ENCODE peak calls at places on chromosome 22, in four cellular contexts. One of them, this sample, is unnamed.

GRCh38 chr22:25763239-25763777 is 21.3 kb downstream of the MYO18B start:
- DNase-seq in K562: no peak
- DNase-seq in stomach: no peak
- DNase-seq in A549: no peak
- DNase-seq in this sample: no peak

GRCh38 chr22:17368144-17368726 is 1.0 kb upstream of the CECR2 start:
- DNase-seq in K562: no peak
- DNase-seq in A549: no peak
- DNase-seq in stomach: no peak
- DNase-seq in this sample: no peak

GRCh38 chr22:49561976-49562375 is 265.7 kb downstream of the BRD1 start:
- DNase-seq in stomach: peak; percentile 16
- DNase-seq in A549: no peak
- DNase-seq in K562: no peak
- DNase-seq in this sample: no peak

GRCh38 chr22:38062782-38063181 is 5.6 kb downstream of the PICK1 start:
- DNase-seq in A549: no peak
- DNase-seq in stomach: no peak
- DNase-seq in K562: no peak
- DNase-seq in this sample: no peak

GRCh38 chr22:27149886-27150529 is 492.6 kb downstream of the MIAT start:
- DNase-seq in K562: no peak
- DNase-seq in A549: no peak
- DNase-seq in stomach: no peak
- DNase-seq in this sample: no peak

GRCh38 chr22:29727248-29727551 is 7.4 kb downstream of the CABP7 start:
- DNase-seq in stomach: peak; percentile 47
- DNase-seq in A549: peak; percentile 33
- DNase-seq in K562: peak; percentile 75
- DNase-seq in this sample: no peak

GRCh38 chr22:36862251-36863242 is 1.7 kb downstream of the NCF4 start:
- DNase-seq in K562: no peak
- DNase-seq in stomach: peak; percentile 31
- DNase-seq in A549: no peak
- DNase-seq in this sample: no peak

GRCh38 chr22:29338398-29338797 is 22.9 kb upstream of the RASL10A start:
- DNase-seq in stomach: no peak
- DNase-seq in K562: no peak
- DNase-seq in A549: no peak
- DNase-seq in this sample: no peak

GRCh38 chr22:23289851-23290724 is 109.8 kb downstream of the BCR start:
- DNase-seq in K562: peak; percentile 92
- DNase-seq in A549: peak; percentile 25
- DNase-seq in stomach: peak; percentile 67
- DNase-seq in this sample: no peak

GRCh38 chr22:37230673-37231405 is 13.2 kb downstream of the RAC2 start:
- DNase-seq in A549: no peak
- DNase-seq in stomach: no peak
- DNase-seq in K562: no peak
- DNase-seq in this sample: no peak

GRCh38 chr22:29245626-29246385 is 22.0 kb downstream of the RHBDD3 start:
- DNase-seq in A549: peak; percentile 55
- DNase-seq in K562: peak; percentile 63
- DNase-seq in stomach: peak; percentile 81
- DNase-seq in this sample: peak; percentile 10

GRCh38 chr22:49198705-49199084 is 629.0 kb downstream of the BRD1 start:
- DNase-seq in stomach: no peak
- DNase-seq in A549: no peak
- DNase-seq in K562: no peak
- DNase-seq in this sample: no peak

GRCh38 chr22:17853066-17853465 is 78.8 kb upstream of the BID start:
- DNase-seq in K562: peak; percentile 59
- DNase-seq in A549: no peak
- DNase-seq in stomach: no peak
- DNase-seq in this sample: no peak

GRCh38 chr22:39522567-39523300 is 2.4 kb downstream of the ATF4 start:
- DNase-seq in stomach: peak; percentile 56
- DNase-seq in A549: peak; percentile 41
- DNase-seq in K562: no peak
- DNase-seq in this sample: no peak

GRCh38 chr22:21443057-21443734 is 24.0 kb upstream of the TMEM191C start:
- DNase-seq in stomach: peak; percentile 22
- DNase-seq in A549: no peak
- DNase-seq in K562: no peak
- DNase-seq in this sample: no peak

GRCh38 chr22:50247748-50248147 is 2.9 kb upstream of the TUBGCP6 start:
- DNase-seq in K562: peak; percentile 56
- DNase-seq in stomach: peak; percentile 78
- DNase-seq in A549: peak; percentile 54
- DNase-seq in this sample: no peak

GRCh38 chr22:44147036-44147645 is 33.6 kb upstream of the PARVG start:
- DNase-seq in stomach: no peak
- DNase-seq in A549: no peak
- DNase-seq in K562: no peak
- DNase-seq in this sample: no peak

GRCh38 chr22:17095538-17095937 is 10.7 kb downstream of the IL17RA start:
- DNase-seq in K562: no peak
- DNase-seq in stomach: no peak
- DNase-seq in A549: no peak
- DNase-seq in this sample: no peak

GRCh38 chr22:35443790-35444684 is 44.1 kb downstream of the MCM5 start:
- DNase-seq in A549: no peak
- DNase-seq in K562: no peak
- DNase-seq in stomach: no peak
- DNase-seq in this sample: no peak

GRCh38 chr22:25818541-25818940 is 76.6 kb downstream of the MYO18B start:
- DNase-seq in stomach: no peak
- DNase-seq in A549: no peak
- DNase-seq in K562: no peak
- DNase-seq in this sample: no peak

GRCh38 chr22:37178350-37179125 is 9.5 kb downstream of the C1QTNF6 start:
- DNase-seq in K562: no peak
- DNase-seq in A549: peak; percentile 69
- DNase-seq in stomach: peak; percentile 68
- DNase-seq in this sample: no peak

GRCh38 chr22:50695421-50696250 is 23.0 kb downstream of the SHANK3 start:
- DNase-seq in A549: no peak
- DNase-seq in K562: no peak
- DNase-seq in stomach: no peak
- DNase-seq in this sample: no peak

GRCh38 chr22:48819232-48819631 is 1008.4 kb downstream of the BRD1 start:
- DNase-seq in stomach: no peak
- DNase-seq in K562: no peak
- DNase-seq in A549: no peak
- DNase-seq in this sample: no peak

GRCh38 chr22:20652130-20652529 is 121.8 kb upstream of the SERPIND1 start:
- DNase-seq in stomach: no peak
- DNase-seq in A549: no peak
- DNase-seq in K562: no peak
- DNase-seq in this sample: no peak

GRCh38 chr22:36323182-36323854 is 64.4 kb downstream of the MYH9 start:
- DNase-seq in K562: no peak
- DNase-seq in stomach: peak; percentile 73
- DNase-seq in A549: no peak
- DNase-seq in this sample: no peak

GRCh38 chr22:33717694-33718396 is 202.4 kb downstream of the LARGE1 start:
- DNase-seq in K562: no peak
- DNase-seq in A549: no peak
- DNase-seq in stomach: no peak
- DNase-seq in this sample: no peak
- H3K4me3 ChIP-seq in K562: no peak overlapping the region
- H3K4me3 ChIP-seq in A549: no peak overlapping the region
- H3K4me3 ChIP-seq in stomach: no peak overlapping the region
- H3K4me3 ChIP-seq in this sample: no peak overlapping the region

DNA sequence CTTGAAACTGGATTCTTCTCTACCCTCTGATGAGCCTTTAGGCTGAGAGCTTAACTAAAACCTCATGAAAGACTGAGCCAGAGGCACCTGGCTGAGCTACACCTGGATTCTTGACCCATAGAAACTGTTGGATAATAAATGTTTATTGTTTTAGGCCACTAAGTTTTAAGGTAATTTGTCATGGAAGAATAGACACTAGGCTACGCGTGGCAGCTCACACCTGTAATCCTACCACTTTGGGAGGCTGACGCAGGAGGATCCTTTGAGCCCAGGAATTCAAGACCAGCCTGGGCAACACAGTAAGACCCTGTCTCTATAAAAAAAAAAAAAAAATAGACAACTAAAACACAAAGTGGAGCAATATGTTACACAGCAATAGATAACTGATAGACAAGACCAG is 29.2 kb upstream of the UPB1 start:
- DNase-seq in stomach: no peak
- DNase-seq in K562: no peak
- DNase-seq in A549: no peak
- DNase-seq in this sample: no peak
- H3K27ac ChIP-seq in stomach: no peak overlapping the region
- H3K27ac ChIP-seq in K562: no peak overlapping the region
- H3K27ac ChIP-seq in A549: peak overlapping the region; percentile 70
- H3K27ac ChIP-seq in this sample: no peak overlapping the region

GRCh38 chr22:45235851-45236342 is 4.8 kb downstream of the KIAA0930 start:
- DNase-seq in A549: no peak
- DNase-seq in stomach: no peak
- DNase-seq in K562: no peak
- DNase-seq in this sample: no peak

GRCh38 chr22:45237065-45237990 is 3.4 kb downstream of the KIAA0930 start:
- DNase-seq in A549: no peak
- DNase-seq in K562: no peak
- DNase-seq in stomach: no peak
- DNase-seq in this sample: no peak

GRCh38 chr22:45233386-45233785 is 7.3 kb downstream of the KIAA0930 start:
- DNase-seq in K562: no peak
- DNase-seq in A549: no peak
- DNase-seq in stomach: no peak
- DNase-seq in this sample: no peak

GRCh38 chr22:45233827-45234226 is 6.9 kb downstream of the KIAA0930 start:
- DNase-seq in stomach: no peak
- DNase-seq in K562: no peak
- DNase-seq in A549: no peak
- DNase-seq in this sample: no peak

DNA sequence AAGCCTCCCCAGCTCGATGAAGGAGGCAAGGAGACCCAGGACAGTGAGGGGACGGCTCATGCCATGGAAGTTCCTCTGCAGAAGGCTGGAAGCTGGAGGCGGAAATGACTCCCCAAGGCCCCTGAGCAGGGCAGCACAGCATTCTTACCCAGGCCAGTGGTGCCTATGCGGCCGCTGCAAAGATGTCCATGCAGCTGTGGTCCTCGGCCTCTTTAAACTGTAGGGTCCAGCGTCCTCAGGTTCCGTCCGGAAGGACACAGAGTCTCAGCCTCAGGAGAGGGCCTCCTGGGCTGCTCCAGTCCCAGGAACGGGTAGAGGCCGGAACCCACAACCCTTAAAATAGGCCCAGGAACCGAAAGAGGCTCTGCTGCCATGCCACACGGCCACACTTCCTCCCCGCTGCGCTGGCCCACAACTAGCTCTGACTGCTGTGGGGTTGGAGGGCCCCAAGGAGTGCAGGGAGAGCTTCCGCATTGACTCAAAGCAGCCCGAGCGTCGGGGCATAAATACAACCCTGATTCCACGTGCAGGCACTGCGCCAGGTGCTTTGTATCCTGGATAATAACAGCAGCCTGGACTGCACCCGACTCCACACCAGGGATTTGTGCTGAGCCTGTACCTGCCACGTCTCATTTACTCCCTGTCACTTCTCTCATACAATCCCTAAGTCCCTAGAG is 5.5 kb downstream of the KIAA0930 start:
- DNase-seq in K562: no peak
- DNase-seq in stomach: peak; percentile 56
- DNase-seq in A549: no peak
- DNase-seq in this sample: no peak
- TF ChIP-seq POLR2A in K562: no peak
- TF ChIP-seq POLR2A in stomach: no peak
- TF ChIP-seq POLR2A in A549: no peak
- TF ChIP-seq POLR2A in this sample: no peak

GRCh38 chr22:31093956-31094622 is 13.0 kb downstream of the SMTN start:
- DNase-seq in stomach: peak; percentile 51
- DNase-seq in K562: no peak
- DNase-seq in A549: no peak
- DNase-seq in this sample: no peak

GRCh38 chr22:31093090-31093850 is 12.2 kb downstream of the SMTN start:
- DNase-seq in K562: no peak
- DNase-seq in stomach: peak; percentile 77
- DNase-seq in A549: no peak
- DNase-seq in this sample: no peak

GRCh38 chr22:31090217-31091085 is 9.3 kb downstream of the SMTN start:
- DNase-seq in A549: no peak
- DNase-seq in stomach: no peak
- DNase-seq in K562: no peak
- DNase-seq in this sample: no peak

GRCh38 chr22:31091106-31091975 is 10.2 kb downstream of the SMTN start:
- DNase-seq in K562: no peak
- DNase-seq in A549: no peak
- DNase-seq in stomach: no peak
- DNase-seq in this sample: no peak

GRCh38 chr22:31092161-31092560 is 11.0 kb downstream of the SMTN start:
- DNase-seq in K562: no peak
- DNase-seq in stomach: no peak
- DNase-seq in A549: no peak
- DNase-seq in this sample: no peak
- H3K4me3 ChIP-seq in K562: no peak overlapping the region
- H3K4me3 ChIP-seq in stomach: peak overlapping the region; percentile 2
- H3K4me3 ChIP-seq in A549: no peak overlapping the region
- H3K4me3 ChIP-seq in this sample: peak overlapping the region; percentile 37

DNA sequence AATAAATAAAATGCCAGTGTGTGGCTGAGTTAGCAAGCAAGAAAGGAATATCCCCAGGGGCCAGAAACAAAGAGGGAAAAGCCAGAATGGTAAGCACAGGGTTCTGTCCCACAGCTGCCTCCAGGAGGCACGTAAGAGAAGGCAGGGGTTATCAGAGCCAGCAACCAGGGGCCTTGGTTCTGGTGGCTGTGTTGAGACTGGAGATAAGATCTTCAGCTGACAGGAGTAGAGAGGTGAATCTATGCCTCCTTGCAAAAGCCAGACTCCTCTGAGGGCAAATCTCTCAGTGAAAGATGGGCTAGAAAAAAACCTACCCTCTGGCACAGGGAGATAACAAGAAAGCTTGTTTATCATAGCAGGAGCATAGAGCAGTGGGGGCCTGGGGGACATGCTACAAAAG is 29.8 kb upstream of the NFAM1 start:
- DNase-seq in stomach: no peak
- DNase-seq in K562: peak; percentile 71
- DNase-seq in A549: no peak
- DNase-seq in this sample: no peak
- H3K27ac ChIP-seq in stomach: no peak overlapping the region
- H3K27ac ChIP-seq in K562: no peak overlapping the region
- H3K27ac ChIP-seq in A549: no peak overlapping the region
- H3K27ac ChIP-seq in this sample: no peak overlapping the region